ENCODE peak calls at places on chromosome 11, in nine cellular contexts. T is IMR-90, S is A549, X is upper lobe of left lung, R is uterus, Y is ovary, F is lower leg skin, V is body of pancreas, K is Peyer's patch. H is an unnamed sample.

GRCh38 chr11:1049431-1049891 is 12.9 kb upstream of the MUC6 start:
- DNase-seq in X (peak), R (no peak), F (no peak), K (no peak), Y (peak), T (no peak), S (no peak), V (peak), H (peak)

GRCh38 chr11:72703281-72704008 is 29.2 kb upstream of the PDE2A start:
- DNase-seq in X (no peak), Y (peak), T (peak), K (no peak), F (no peak), R (peak), V (no peak), S (no peak), H (peak)

GRCh38 chr11:74019860-74020259 is 11.0 kb upstream of the UCP3 start:
- DNase-seq in S (no peak), R (no peak), K (no peak), X (no peak), T (peak), F (no peak), Y (no peak), V (no peak), H (no peak)

GRCh38 chr11:112162761-112163669 is 879 bp downstream of the IL18 start:
- DNase-seq in Y (no peak), S (peak), R (no peak), V (no peak), K (no peak), T (peak), F (no peak), X (no peak), H (no peak)

GRCh38 chr11:67288452-67289225 is 464 bp upstream of the ANKRD13D start:
- DNase-seq in K (peak), R (peak), X (peak), F (peak), S (peak), T (peak), V (peak), Y (peak), H (peak)

GRCh38 chr11:129252621-129253020 is 60.5 kb upstream of the ARHGAP32 start:
- DNase-seq in X (no peak), S (no peak), F (no peak), R (no peak), K (no peak), T (no peak), Y (no peak), V (no peak), H (no peak)

GRCh38 chr11:77747381-77747969 is 73.0 kb downstream of the RSF1 start:
- DNase-seq in R (no peak), Y (no peak), T (peak), K (no peak), X (no peak), S (no peak), F (no peak), V (no peak), H (no peak)

GRCh38 chr11:60950933-60951610 is 904 bp downstream of the SLC15A3 start:
- DNase-seq in T (no peak), K (no peak), R (no peak), F (no peak), V (no peak), Y (peak), S (no peak), X (peak), H (no peak)

GRCh38 chr11:111019931-111020381 is 225.6 kb upstream of the POU2AF2 start:
- DNase-seq in K (no peak), F (no peak), T (peak), S (no peak), X (no peak), R (no peak), Y (no peak), V (peak), H (no peak)

GRCh38 chr11:109298865-109299264 is 123.1 kb upstream of the C11orf87 start:
- DNase-seq in K (no peak), V (no peak), R (no peak), X (no peak), F (no peak), T (no peak), Y (no peak), S (no peak), H (no peak)

GRCh38 chr11:118530180-118530682 is 761 bp upstream of the TMEM25 start:
- DNase-seq in R (no peak), T (peak), F (no peak), V (peak), X (no peak), S (no peak), K (no peak), Y (no peak), H (no peak)

GRCh38 chr11:1078191-1078601 is 3.5 kb downstream of the MUC2 start:
- DNase-seq in T (no peak), X (no peak), S (no peak), R (peak), F (no peak), Y (peak), V (no peak), K (no peak), H (no peak)

GRCh38 chr11:19345519-19345847 is 104.7 kb upstream of the E2F8 start:
- DNase-seq in X (no peak), S (peak), F (no peak), R (no peak), Y (no peak), K (no peak), V (no peak), T (no peak), H (no peak)

GRCh38 chr11:70771099-70771885 is 373.0 kb downstream of the CTTN start:
- DNase-seq in X (no peak), R (no peak), S (no peak), K (no peak), F (no peak), T (no peak), V (peak), Y (no peak), H (no peak)

GRCh38 chr11:33598426-33599069 is 102.1 kb downstream of the C11orf91 start:
- DNase-seq in V (peak), K (no peak), X (no peak), Y (no peak), R (no peak), F (no peak), T (no peak), S (no peak), H (no peak)

GRCh38 chr11:99015634-99016454 is 4.9 kb upstream of the CNTN5 start:
- DNase-seq in S (peak), V (peak), T (peak), F (no peak), Y (no peak), R (no peak), K (no peak), X (no peak), H (no peak)

GRCh38 chr11:88475991-88476418 is 138.5 kb upstream of the CTSC start:
- DNase-seq in F (no peak), V (no peak), K (no peak), R (no peak), S (no peak), T (peak), X (no peak), Y (no peak), H (no peak)

GRCh38 chr11:129280027-129280811 is 88.1 kb upstream of the ARHGAP32 start:
- DNase-seq in K (no peak), V (no peak), T (peak), Y (no peak), R (no peak), F (no peak), S (no peak), X (no peak), H (no peak)

GRCh38 chr11:109519253-109519652 is 97.3 kb downstream of the C11orf87 start:
- DNase-seq in F (no peak), S (no peak), K (no peak), R (no peak), Y (no peak), V (no peak), X (no peak), T (no peak), H (no peak)

GRCh38 chr11:3659595-3660515 is 11.3 kb downstream of the CHRNA10 start:
- DNase-seq in X (no peak), S (no peak), R (no peak), V (peak), Y (no peak), T (no peak), F (no peak), K (no peak), H (no peak)

GRCh38 chr11:128549256-128549944 is 38.0 kb downstream of the ETS1 start:
- DNase-seq in S (no peak), K (no peak), Y (peak), T (no peak), R (peak), X (no peak), V (peak), F (no peak), H (peak)

GRCh38 chr11:65915821-65916251 is 3.0 kb downstream of the C11orf68 start:
- DNase-seq in S (peak), F (peak), T (peak), K (peak), X (peak), R (peak), Y (peak), V (peak), H (peak)

GRCh38 chr11:17531818-17532131 is 12.4 kb downstream of the USH1C start:
- DNase-seq in Y (no peak), V (no peak), F (no peak), R (no peak), X (no peak), T (peak), S (no peak), K (no peak), H (no peak)
- TF ChIP-seq POLR2A in Y (no peak), V (no peak), F (no peak), R (no peak), X (no peak), T (no peak), S (no peak), K (peak), H (no peak)

DNA sequence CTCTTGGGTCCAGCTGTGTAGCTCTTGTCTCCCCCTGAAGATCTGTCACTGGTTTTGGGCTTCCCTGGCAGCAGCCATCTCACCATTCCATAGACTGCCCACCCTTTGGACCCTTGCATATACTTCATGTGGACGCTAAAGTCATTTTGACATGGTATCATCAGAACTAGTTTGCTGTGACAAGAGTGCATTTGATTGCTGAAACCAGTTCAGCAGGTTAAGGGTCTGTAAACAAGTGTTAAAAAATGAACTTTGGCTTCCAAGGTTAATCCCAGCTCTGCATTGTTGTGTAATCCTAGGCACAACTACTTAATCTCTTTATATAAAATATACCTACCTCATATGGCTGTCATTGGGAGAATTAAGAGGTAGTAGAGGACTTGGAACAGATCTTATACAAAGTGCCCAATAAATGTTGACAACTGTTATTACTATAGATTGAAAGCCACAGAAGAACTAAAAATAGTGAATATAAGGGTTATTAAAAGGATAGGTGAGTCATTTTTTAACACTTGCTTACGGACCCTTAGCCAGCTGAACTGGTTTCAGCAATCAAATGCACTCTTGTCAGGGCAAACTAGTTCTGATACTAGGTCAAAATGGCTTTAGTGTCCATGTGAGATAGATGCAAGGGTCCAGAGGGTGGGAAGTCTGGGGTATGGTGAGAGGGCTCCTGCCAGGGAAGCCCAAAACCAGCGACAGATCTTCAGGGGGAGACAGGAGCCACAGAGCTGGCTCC is 29.4 kb downstream of the CCDC90B start:
- DNase-seq in Y (no peak), V (no peak), T (no peak), R (no peak), F (no peak), K (no peak), X (no peak), S (no peak), H (no peak)
- H3K4me3 ChIP-seq in Y (no peak), V (no peak), T (no peak), R (no peak), F (no peak), K (no peak), X (no peak), S (no peak), H (no peak)

DNA sequence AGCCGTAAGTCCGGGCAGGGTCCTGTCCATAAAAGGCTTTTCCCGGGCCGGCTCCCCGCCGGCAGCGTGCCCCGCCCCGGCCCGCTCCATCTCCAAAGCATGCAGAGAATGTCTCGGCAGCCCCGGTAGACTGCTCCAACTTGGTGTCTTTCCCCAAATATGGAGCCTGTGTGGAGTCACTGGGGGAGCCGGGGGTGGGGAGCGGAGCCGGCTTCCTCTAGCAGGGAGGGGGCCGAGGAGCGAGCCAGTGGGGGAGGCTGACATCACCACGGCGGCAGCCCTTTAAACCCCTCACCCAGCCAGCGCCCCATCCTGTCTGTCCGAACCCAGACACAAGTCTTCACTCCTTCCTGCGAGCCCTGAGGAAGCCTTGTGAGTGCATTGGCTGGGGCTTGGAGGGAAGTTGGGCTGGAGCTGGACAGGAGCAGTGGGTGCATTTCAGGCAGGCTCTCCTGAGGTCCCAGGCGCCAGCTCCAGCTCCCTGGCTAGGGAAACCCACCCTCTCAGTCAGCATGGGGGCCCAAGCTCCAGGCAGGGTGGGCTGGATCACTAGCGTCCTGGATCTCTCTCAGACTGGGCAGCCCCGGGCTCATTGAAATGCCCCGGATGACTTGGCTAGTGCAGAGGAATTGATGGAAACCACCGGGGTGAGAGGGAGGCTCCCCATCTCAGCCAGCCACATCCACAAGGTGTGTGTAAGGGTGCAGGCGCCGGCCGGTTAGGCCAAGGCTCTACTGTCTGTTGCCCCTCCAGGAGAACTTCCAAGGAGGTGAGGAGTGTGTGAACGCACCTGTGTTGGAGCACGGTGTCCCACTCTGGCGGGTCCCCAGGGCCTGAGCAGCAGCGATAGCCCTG is at the start of gene TAGLN:
- DNase-seq in F (no peak), X (peak), T (peak), V (peak), S (peak), K (no peak), Y (peak), R (peak), H (peak)
- TF ChIP-seq POLR2A in F (no peak), X (peak), T (peak), V (peak), S (no peak), K (no peak), Y (peak), R (peak), H (no peak)

GRCh38 chr11:48019597-48019996 is 39.2 kb downstream of the PTPRJ start:
- DNase-seq in K (no peak), V (no peak), R (no peak), F (no peak), T (no peak), Y (no peak), X (no peak), S (no peak), H (no peak)
- H3K4me3 ChIP-seq in K (no peak), V (no peak), R (no peak), F (no peak), T (no peak), Y (no peak), X (no peak), S (no peak), H (no peak)

DNA sequence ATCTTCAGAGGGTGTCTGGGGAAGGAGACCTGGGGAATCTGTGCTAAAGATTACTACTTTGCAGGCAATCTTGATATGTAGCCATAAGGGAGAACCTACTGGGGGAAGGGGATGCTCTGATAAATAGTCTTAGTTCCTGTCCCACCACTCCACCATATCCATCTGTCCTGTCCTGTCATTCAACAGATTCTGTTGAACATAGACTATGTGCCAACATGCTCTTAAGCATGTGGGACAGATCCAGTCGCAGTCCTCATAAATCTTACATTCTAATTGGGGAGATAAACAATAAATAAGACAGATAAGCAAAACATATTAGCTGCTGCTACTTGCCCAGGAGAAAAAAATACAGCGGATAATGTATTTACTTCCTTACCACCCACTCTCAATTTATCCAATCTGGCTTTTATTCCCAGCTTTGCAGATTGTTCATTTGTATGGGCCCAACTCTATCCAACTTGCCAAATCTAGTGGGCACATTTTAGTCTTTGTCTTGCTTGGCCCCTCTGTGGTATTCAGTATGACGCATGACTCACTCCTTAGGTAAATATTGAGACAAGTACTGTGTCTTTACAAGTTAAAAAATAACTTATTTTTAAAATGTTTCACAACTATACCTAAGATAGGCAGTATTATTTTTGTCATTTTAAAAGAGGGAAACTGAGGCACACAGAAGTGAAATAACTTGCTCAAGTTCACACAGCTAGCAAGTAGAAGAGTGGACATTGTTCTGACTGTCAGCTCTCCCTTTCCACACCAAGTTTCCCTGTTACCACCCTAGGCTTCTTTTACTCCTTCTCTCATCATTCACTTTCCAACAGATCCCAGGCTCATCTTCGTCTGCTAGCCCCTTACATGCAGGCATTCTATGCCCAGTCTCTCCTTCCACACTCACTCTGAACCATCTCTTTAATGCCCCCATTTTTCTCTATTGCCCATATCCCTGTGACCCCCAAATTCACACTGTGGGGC is 133.6 kb upstream of the SESN3 start:
- DNase-seq in V (no peak), K (no peak), R (no peak), T (no peak), Y (no peak), X (no peak), S (peak), F (no peak), H (no peak)
- TF ChIP-seq POLR2A in V (no peak), K (no peak), R (no peak), T (no peak), Y (no peak), X (no peak), S (no peak), F (no peak), H (no peak)